ENCODE peak calls at places on chromosomes 11 and 22, in nine cellular contexts. F is GM23248; G is mesendoderm; M is trophoblast cell; E is brain microvascular endothelial cell; K is neuronal stem cell; Q is CD8-positive, alpha-beta T cell; L is A549; R is cardiac muscle cell. O is an unnamed sample.

GRCh38 chr22:33519140-33519973 is 400.9 kb downstream of the LARGE1 start:
- DNase-seq in F (peak; percentile 84), G (peak; percentile 68), M (peak; percentile 49), E (peak; percentile 54), K (peak; percentile 71), Q (no peak), L (peak; percentile 46), R (peak; percentile 58), O (no peak)

GRCh38 chr11:68314886-68315580 is 2.6 kb downstream of the LRP5 start:
- DNase-seq in F (no peak), G (peak; percentile 79), M (peak; percentile 76), E (peak; percentile 21), K (no peak), Q (no peak), L (no peak), R (peak; percentile 38), O (no peak)

GRCh38 chr11:117037279-117037951 is 60.8 kb downstream of the SIK3 start:
- DNase-seq in F (peak; percentile 18), G (peak; percentile 45), M (peak; percentile 48), E (no peak), K (no peak), Q (no peak), L (no peak), R (no peak), O (no peak)

GRCh38 chr11:45532552-45532951 is 132.9 kb downstream of the CHST1 start:
- DNase-seq in F (no peak), G (no peak), M (no peak), E (no peak), K (no peak), Q (no peak), L (no peak), R (no peak), O (no peak)

GRCh38 chr11:33055361-33055760 is 16.0 kb downstream of the TCP11L1 start:
- DNase-seq in F (no peak), G (no peak), M (no peak), E (no peak), K (no peak), Q (no peak), L (no peak), R (no peak), O (no peak)

GRCh38 chr22:36577019-36577418 is 48.1 kb upstream of the EIF3D start:
- DNase-seq in F (peak; percentile 93), G (no peak), M (peak; percentile 91), E (peak; percentile 89), K (no peak), Q (no peak), L (peak; percentile 49), R (peak; percentile 15), O (no peak)

GRCh38 chr11:117524784-117525183 is 197.1 kb downstream of the CEP164 start:
- DNase-seq in F (no peak), G (no peak), M (no peak), E (no peak), K (no peak), Q (no peak), L (no peak), R (no peak), O (no peak)

GRCh38 chr22:47552024-47552423 is 789.6 kb downstream of the TBC1D22A start:
- DNase-seq in F (no peak), G (no peak), M (no peak), E (no peak), K (no peak), Q (no peak), L (no peak), R (no peak), O (no peak)

GRCh38 chr11:111115890-111116289 is 129.6 kb upstream of the POU2AF2 start:
- DNase-seq in F (no peak), G (no peak), M (no peak), E (no peak), K (no peak), Q (no peak), L (no peak), R (no peak), O (no peak)

GRCh38 chr11:111120691-111121090 is 124.8 kb upstream of the POU2AF2 start:
- DNase-seq in F (no peak), G (no peak), M (no peak), E (no peak), K (no peak), Q (no peak), L (no peak), R (no peak), O (no peak)

GRCh38 chr11:111123463-111124398 is 121.8 kb upstream of the POU2AF2 start:
- DNase-seq in F (no peak), G (no peak), M (no peak), E (no peak), K (no peak), Q (no peak), L (no peak), R (no peak), O (no peak)

GRCh38 chr11:111119751-111120150 is 125.8 kb upstream of the POU2AF2 start:
- DNase-seq in F (no peak), G (no peak), M (no peak), E (no peak), K (no peak), Q (no peak), L (no peak), R (peak; percentile 17), O (no peak)

GRCh38 chr11:111120221-111120620 is 125.3 kb upstream of the POU2AF2 start:
- DNase-seq in F (no peak), G (no peak), M (no peak), E (no peak), K (no peak), Q (no peak), L (no peak), R (no peak), O (no peak)
- H3K4me3 ChIP-seq in F (no peak overlapping the region), G (no peak overlapping the region), M (no peak overlapping the region), E (no peak overlapping the region), K (no peak overlapping the region), Q (no peak overlapping the region), L (no peak overlapping the region), R (no peak overlapping the region), O (no peak overlapping the region)

DNA sequence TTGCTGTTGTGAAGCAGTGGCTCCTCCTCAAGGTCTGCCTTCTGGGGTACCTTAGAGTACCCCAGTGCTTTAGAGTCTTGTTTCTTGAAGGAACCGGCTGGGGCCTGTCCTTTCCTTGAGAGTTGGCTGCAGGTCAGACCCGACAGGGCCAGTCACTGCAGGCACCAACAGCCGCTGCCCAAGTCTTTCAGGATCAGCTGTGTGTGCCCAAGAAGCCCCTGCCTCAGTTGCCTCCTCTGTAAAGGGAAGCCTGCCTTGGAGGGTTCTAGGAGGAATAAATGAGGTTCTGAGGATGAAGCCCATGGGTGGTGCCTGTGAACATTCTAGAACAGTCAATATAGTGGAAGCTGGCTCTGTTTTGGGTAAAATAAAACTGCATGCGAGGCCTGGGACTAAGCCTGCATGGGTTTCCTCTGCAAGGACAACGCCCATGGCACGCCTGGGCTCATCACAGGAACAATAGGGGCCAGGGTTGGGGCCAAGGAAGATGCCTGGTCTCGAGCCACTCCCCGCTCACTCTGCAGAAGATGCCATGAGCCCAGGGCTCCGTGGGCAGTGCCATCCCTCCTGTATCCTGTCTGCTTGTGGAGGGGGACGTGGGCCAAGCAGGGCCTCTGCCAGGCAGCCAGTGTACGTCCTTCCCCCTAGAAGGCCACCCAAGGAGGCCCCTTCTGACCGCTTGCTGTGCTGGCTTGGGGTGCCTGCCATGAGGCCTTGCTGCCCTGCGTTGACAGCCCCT is 81.6 kb downstream of the MED15 start:
- DNase-seq in F (peak; percentile 39), G (no peak), M (no peak), E (no peak), K (no peak), Q (no peak), L (no peak), R (no peak), O (no peak)
- H3K27ac ChIP-seq in F (no peak overlapping the region), G (no peak overlapping the region), M (no peak overlapping the region), E (no peak overlapping the region), K (no peak overlapping the region), Q (no peak overlapping the region), L (no peak overlapping the region), R (peak overlapping the region; percentile 75), O (no peak overlapping the region)

GRCh38 chr11:73216466-73216865 is 1.6 kb upstream of the P2RY2 start:
- DNase-seq in F (no peak), G (no peak), M (no peak), E (no peak), K (no peak), Q (no peak), L (no peak), R (no peak), O (no peak)

GRCh38 chr11:73217810-73218105 is 323 bp upstream of the P2RY2 start:
- DNase-seq in F (no peak), G (no peak), M (no peak), E (no peak), K (no peak), Q (no peak), L (no peak), R (no peak), O (no peak)

GRCh38 chr11:73218830-73219215 is 742 bp downstream of the P2RY2 start:
- DNase-seq in F (no peak), G (no peak), M (no peak), E (no peak), K (no peak), Q (no peak), L (no peak), R (no peak), O (no peak)

GRCh38 chr11:73218106-73218829 is at the start of gene P2RY2:
- DNase-seq in F (peak; percentile 52), G (peak; percentile 66), M (peak; percentile 85), E (no peak), K (peak; percentile 67), Q (peak; percentile 21), L (peak; percentile 82), R (peak; percentile 31), O (no peak)

DNA sequence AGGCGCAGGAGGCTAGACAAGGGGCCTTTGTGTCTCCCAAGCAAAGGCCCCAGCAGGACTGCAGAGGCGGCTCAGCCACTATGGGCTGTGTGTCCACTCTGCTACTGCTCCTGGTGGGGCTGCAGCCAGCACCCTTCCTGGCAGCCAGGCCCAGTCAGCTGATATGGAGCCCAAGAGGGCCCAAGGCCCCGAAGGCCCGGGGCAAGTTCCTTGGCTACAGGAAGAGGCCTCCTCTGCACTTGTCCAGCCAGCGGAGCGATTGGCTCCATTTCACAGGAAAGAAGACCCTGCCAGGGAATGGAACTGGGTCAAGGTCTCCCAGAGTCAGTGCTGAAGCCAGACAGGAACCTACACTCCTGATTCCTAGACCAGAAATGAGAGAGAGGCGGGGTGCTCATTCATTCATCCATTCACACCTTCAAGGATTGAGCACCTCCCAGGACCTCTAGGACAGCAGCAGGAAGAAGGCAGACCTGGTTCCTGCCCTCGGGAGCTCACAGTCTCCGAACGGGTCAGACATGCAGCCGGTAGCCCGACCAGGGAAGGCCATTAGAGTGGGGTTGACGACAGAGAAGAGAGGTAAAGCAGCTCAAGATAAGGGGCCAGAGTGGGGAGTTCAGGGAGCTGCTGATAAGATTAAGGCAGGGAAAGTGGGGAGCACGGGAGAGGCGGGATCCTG is 811 bp upstream of the P2RY2 start:
- DNase-seq in F (no peak), G (no peak), M (no peak), E (no peak), K (no peak), Q (no peak), L (no peak), R (no peak), O (no peak)
- H3K4me3 ChIP-seq in F (no peak overlapping the region), G (no peak overlapping the region), M (peak overlapping the region; percentile 70), E (no peak overlapping the region), K (no peak overlapping the region), Q (no peak overlapping the region), L (peak overlapping the region; percentile 43), R (no peak overlapping the region), O (peak overlapping the region; percentile 47)

DNA sequence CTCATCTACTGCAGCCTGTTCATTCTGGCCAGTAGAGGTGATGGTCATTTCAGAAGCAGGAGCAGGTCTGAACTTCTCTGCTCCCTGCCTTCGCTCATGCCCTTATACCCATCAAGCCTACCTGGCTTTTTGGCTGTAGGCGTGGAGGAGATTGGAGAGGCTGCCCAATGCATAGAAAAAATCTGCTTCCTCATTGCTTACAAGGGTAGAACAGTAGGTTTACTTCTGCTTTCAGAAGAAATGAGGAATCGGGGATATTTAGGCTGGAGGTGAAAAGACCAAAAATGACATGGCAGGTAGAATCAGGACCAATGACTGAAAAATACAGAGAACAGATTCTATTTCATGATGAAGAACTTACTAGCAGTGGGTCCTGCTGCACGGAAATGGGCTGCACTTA is 72.9 kb upstream of the YWHAH start:
- DNase-seq in F (no peak), G (no peak), M (no peak), E (no peak), K (no peak), Q (no peak), L (no peak), R (no peak), O (no peak)
- H3K27ac ChIP-seq in F (no peak overlapping the region), G (no peak overlapping the region), M (no peak overlapping the region), E (peak overlapping the region; percentile 14), K (no peak overlapping the region), Q (no peak overlapping the region), L (no peak overlapping the region), R (no peak overlapping the region), O (no peak overlapping the region)